ENCODE peak calls at places on chromosomes 1 and 21, in ten cellular contexts. B is mucosa of descending colon; J is HEK293T; G is activated T-cell treated with anti-CD3 and anti-CD28 coated beads for 1 hour; N is left ventricle myocardium inferior; Z is GDM1; D is WTC11; U is heart right ventricle; E is stimulated activated CD8-positive, alpha-beta memory T cell treated with anti-CD3 and anti-CD28 coated beads, Interleukin-2, amount 100 ng/mL, for 1 hour; A is stimulated activated CD4-positive, alpha-beta T cell treated with anti-CD3 and anti-CD28 coated beads, Interleukin-4, amount 100 ng/mL, for 24 hours. P is an unnamed sample.

GRCh38 chr1:21308847-21309652 is 18.8 kb upstream of the ECE1 start:
- DNase-seq in B (no peak), J (no peak), G (no peak), N (no peak), Z (no peak), D (no peak), U (no peak), E (no peak), A (no peak), P (no peak)

GRCh38 chr1:21449906-21450305 is 10.0 kb downstream of the NBPF3 start:
- DNase-seq in B (no peak), J (no peak), G (no peak), N (no peak), Z (no peak), D (no peak), U (no peak), E (no peak), A (no peak), P (no peak)

GRCh38 chr1:53738205-53739108 is 507 bp downstream of the GLIS1 start:
- DNase-seq in B (no peak), J (no peak), G (no peak), N (no peak), Z (no peak), D (peak; percentile 22), U (peak; percentile 13), E (no peak), A (no peak), P (no peak)

GRCh38 chr1:178650950-178651461 is 74.0 kb upstream of the RALGPS2 start:
- DNase-seq in B (no peak), J (no peak), G (no peak), N (no peak), Z (no peak), D (no peak), U (no peak), E (no peak), A (no peak), P (no peak)

GRCh38 chr1:173554541-173555250 is 48.2 kb downstream of the SLC9C2 start:
- DNase-seq in B (no peak), J (no peak), G (no peak), N (no peak), Z (no peak), D (no peak), U (no peak), E (no peak), A (no peak), P (no peak)

GRCh38 chr21:36337099-36337509 is 17.1 kb downstream of the MORC3 start:
- DNase-seq in B (no peak), J (no peak), G (no peak), N (no peak), Z (no peak), D (no peak), U (no peak), E (no peak), A (no peak), P (no peak)

GRCh38 chr1:110089561-110090275 is 19.2 kb upstream of the ALX3 start:
- DNase-seq in B (no peak), J (no peak), G (no peak), N (no peak), Z (no peak), D (no peak), U (no peak), E (no peak), A (no peak), P (no peak)

GRCh38 chr1:55724551-55725325 is 509.6 kb upstream of the USP24 start:
- DNase-seq in B (no peak), J (no peak), G (no peak), N (no peak), Z (no peak), D (no peak), U (no peak), E (no peak), A (no peak), P (no peak)

GRCh38 chr1:220776725-220777326 is 9.9 kb upstream of the MTARC1 start:
- DNase-seq in B (peak; percentile 91), J (peak; percentile 86), G (peak; percentile 58), N (peak; percentile 83), Z (peak; percentile 17), D (peak; percentile 90), U (peak; percentile 87), E (peak; percentile 37), A (peak; percentile 68), P (peak; percentile 36)

GRCh38 chr1:41476807-41477361 is 7.6 kb downstream of the EDN2 start:
- DNase-seq in B (peak; percentile 89), J (no peak), G (no peak), N (no peak), Z (no peak), D (no peak), U (peak; percentile 61), E (no peak), A (no peak), P (no peak)

GRCh38 chr1:226772456-226773139 is 33.5 kb upstream of the ITPKB start:
- DNase-seq in B (no peak), J (no peak), G (no peak), N (no peak), Z (no peak), D (no peak), U (no peak), E (no peak), A (no peak), P (no peak)

GRCh38 chr1:8266436-8267165 is 51.3 kb upstream of the SLC45A1 start:
- DNase-seq in B (no peak), J (no peak), G (no peak), N (no peak), Z (no peak), D (no peak), U (no peak), E (no peak), A (no peak), P (no peak)

GRCh38 chr1:168603501-168604107 is 27.2 kb downstream of the XCL1 start:
- DNase-seq in B (peak; percentile 85), J (peak; percentile 78), G (peak; percentile 58), N (peak; percentile 69), Z (peak; percentile 71), D (peak; percentile 85), U (peak; percentile 78), E (peak; percentile 50), A (peak; percentile 77), P (peak; percentile 41)